ENCODE peak calls at places on chromosomes 6 and 20, in six cellular contexts. S is SK-N-SH, D is HepG2, W is A549, I is H1, K is K562. M is an unnamed sample.

GRCh38 chr6:144418969-144419545 is 133.9 kb downstream of the UTRN start:
- DNase-seq in I (no peak), K (no peak), D (no peak), W (no peak), S (no peak), M (no peak)

GRCh38 chr6:85945454-85946185 is 302.9 kb upstream of the SYNCRIP start:
- DNase-seq in D (no peak), W (no peak), I (no peak), S (no peak), K (no peak), M (no peak)

GRCh38 chr6:149867876-149868640 is 3.9 kb upstream of the LRP11 start:
- DNase-seq in K (peak; percentile 82), S (no peak), D (peak; percentile 59), W (no peak), I (no peak), M (no peak)

GRCh38 chr20:51064160-51064559 is 41.3 kb upstream of the KCNG1 start:
- DNase-seq in S (no peak), W (no peak), K (no peak), I (no peak), D (no peak), M (no peak)

GRCh38 chr6:31659649-31660223 is 842 bp downstream of the C6orf47 start:
- DNase-seq in I (no peak), K (peak; percentile 59), W (no peak), D (no peak), S (no peak), M (no peak)

GRCh38 chr6:14165091-14165490 is 47.5 kb downstream of the CD83 start:
- DNase-seq in S (no peak), W (no peak), I (no peak), K (no peak), D (no peak), M (no peak)

GRCh38 chr6:81531869-81532561 is 220.5 kb downstream of the TENT5A start:
- DNase-seq in W (no peak), I (no peak), S (no peak), D (no peak), K (no peak), M (no peak)

GRCh38 chr6:7424967-7425807 is 35.6 kb downstream of the RIOK1 start:
- DNase-seq in I (no peak), D (peak; percentile 79), K (peak; percentile 39), W (peak; percentile 56), S (peak; percentile 34), M (no peak)

GRCh38 chr6:27168108-27168507 is 79.4 kb upstream of the PRSS16 start:
- DNase-seq in D (no peak), S (no peak), K (no peak), W (no peak), I (no peak), M (no peak)

GRCh38 chr20:54920491-54920890 is 445.1 kb downstream of the DOK5 start:
- DNase-seq in I (no peak), S (no peak), K (no peak), D (no peak), W (no peak), M (no peak)

GRCh38 chr6:16049178-16049577 is 79.7 kb upstream of the MYLIP start:
- DNase-seq in W (no peak), K (no peak), S (no peak), D (no peak), I (no peak), M (no peak)

GRCh38 chr20:33945391-33946079 is 48.2 kb upstream of the RALY start:
- DNase-seq in W (peak; percentile 11), I (no peak), K (no peak), D (peak; percentile 55), S (no peak), M (no peak)

GRCh38 chr6:33993653-33994052 is 152.2 kb downstream of the GRM4 start:
- DNase-seq in W (no peak), S (peak; percentile 6), I (no peak), D (no peak), K (no peak), M (no peak)

GRCh38 chr6:42434237-42434636 is 17.5 kb downstream of the TRERF1 start:
- DNase-seq in I (no peak), S (no peak), W (no peak), K (no peak), D (no peak), M (no peak)

GRCh38 chr20:14955396-14955795 is 618.0 kb upstream of the FLRT3 start:
- DNase-seq in K (no peak), S (no peak), W (peak; percentile 63), D (no peak), I (no peak), M (no peak)

GRCh38 chr20:63641792-63642517 is 11.3 kb downstream of the STMN3 start:
- DNase-seq in K (peak; percentile 97), I (no peak), D (peak; percentile 90), W (peak; percentile 89), S (peak; percentile 99), M (peak; percentile 48)

GRCh38 chr20:44886828-44887227 is 1.3 kb downstream of the YWHAB start:
- DNase-seq in S (no peak), K (no peak), D (no peak), I (no peak), W (no peak), M (no peak)

GRCh38 chr20:44885392-44886275 is at the start of gene YWHAB:
- DNase-seq in I (peak; percentile 95), K (peak; percentile 98), S (peak; percentile 98), W (peak; percentile 96), D (peak; percentile 98), M (peak; percentile 89)

GRCh38 chr20:44886276-44886671 is 769 bp downstream of the YWHAB start:
- DNase-seq in K (peak; percentile 20), W (no peak), S (no peak), D (no peak), I (no peak), M (no peak)

GRCh38 chr20:44887466-44887865 is 2.0 kb downstream of the YWHAB start:
- DNase-seq in D (no peak), S (no peak), K (no peak), I (no peak), W (no peak), M (no peak)

DNA sequence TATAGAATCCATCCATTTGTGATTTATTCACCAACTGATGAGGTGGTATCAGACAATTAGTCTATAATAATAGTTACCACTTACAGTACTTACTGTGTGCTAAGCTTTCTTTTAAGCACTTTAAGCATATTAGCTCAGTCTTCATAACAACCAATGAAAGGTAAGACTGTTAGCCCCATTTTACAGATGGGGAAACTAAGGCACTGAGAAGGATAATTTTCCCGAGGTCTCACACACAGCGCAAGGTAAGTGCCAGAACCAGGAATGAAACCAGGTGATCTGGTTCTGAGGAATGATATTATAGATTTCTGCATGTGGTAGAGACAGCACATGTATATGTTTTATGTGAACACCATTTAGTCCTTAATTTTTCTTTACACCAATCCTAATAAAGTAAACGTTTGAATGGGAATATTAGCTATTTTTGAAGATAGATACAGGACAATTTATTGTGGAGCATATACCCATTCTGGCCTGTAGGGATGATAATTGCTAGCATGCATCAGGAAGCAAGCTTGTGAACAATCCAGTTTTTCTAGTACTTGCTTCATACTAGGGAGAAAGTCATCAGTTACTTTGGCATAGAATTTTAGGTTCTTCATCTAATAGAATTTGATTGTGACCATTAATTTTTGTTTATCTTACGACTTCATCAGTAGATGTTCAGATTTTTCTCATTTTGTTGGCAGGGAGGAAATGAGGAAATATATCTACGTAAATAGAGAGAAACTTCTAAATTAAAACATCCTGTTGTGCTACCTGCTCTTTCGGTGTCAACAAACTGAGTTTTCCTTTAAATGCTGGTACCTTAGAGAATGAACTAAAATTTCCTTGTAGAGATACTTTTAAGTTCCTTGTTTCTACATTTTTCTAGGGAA is 3.0 kb downstream of the YWHAB start:
- DNase-seq in W (peak; percentile 18), D (peak; percentile 31), K (no peak), S (peak; percentile 25), I (no peak), M (no peak)
- TF ChIP-seq CHD2 in W (no peak), D (no peak), K (no peak), S (no peak), I (no peak), M (no peak)

DNA sequence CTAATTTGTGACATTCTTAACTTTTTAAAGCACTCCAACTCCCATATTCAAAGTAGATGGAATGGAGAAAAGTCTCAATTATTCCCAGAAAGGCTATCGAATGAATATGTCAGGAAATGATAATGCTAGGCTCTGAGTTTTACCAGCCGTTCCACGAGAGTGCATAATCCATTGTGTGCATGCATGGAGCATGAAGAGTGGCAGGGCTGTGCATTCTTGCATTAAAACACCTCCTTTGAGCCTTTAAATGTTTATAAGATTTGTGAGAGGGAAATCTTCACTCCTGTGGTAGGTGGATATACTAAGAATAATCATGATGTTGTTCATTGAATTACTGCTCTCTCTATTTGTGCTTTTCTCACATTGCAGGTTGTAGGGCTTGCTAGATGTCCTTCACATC is 178.3 kb downstream of the CARMIL1 start:
- DNase-seq in D (no peak), K (no peak), W (no peak), I (no peak), S (no peak), M (no peak)
- TF ChIP-seq CHD2 in D (no peak), K (no peak), W (no peak), I (no peak), S (no peak), M (no peak)

DNA sequence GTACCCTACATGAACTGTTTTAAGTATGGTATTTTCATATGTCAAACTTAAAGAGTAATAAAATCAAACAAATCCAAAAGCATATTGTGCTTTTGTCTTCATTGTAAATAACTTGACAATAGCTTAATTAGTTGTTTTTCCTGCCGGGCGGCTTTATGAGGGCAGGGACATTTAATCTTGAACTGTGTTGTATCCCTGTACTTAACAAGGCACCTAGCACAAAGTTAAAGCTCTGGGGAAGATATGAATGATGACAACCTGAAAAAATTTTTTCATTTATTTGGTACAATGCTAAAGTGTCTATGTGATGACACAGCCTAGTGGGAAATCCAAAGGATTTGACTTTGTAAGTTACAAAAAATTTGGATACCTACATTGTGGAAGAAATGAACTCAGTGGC is 502 bp upstream of the HACE1 start:
- DNase-seq in I (no peak), D (no peak), S (no peak), K (no peak), W (no peak), M (no peak)
- TF ChIP-seq CHD2 in I (no peak), D (no peak), S (no peak), K (no peak), W (no peak), M (no peak)

GRCh38 chr6:170298688-170299087 is 7.8 kb upstream of the DLL1 start:
- DNase-seq in S (no peak), I (no peak), D (no peak), W (no peak), K (no peak), M (no peak)

GRCh38 chr6:170297577-170298330 is 6.9 kb upstream of the DLL1 start:
- DNase-seq in S (no peak), K (no peak), D (no peak), I (no peak), W (no peak), M (no peak)

GRCh38 chr6:170295519-170296422 is 4.9 kb upstream of the DLL1 start:
- DNase-seq in I (peak; percentile 74), D (no peak), W (no peak), K (peak; percentile 49), S (peak; percentile 78), M (no peak)

GRCh38 chr6:170296423-170296745 is 5.5 kb upstream of the DLL1 start:
- DNase-seq in W (no peak), K (no peak), I (no peak), D (no peak), S (peak; percentile 60), M (no peak)

GRCh38 chr6:170296746-170297576 is 6.1 kb upstream of the DLL1 start:
- DNase-seq in I (no peak), S (peak; percentile 25), D (no peak), K (no peak), W (no peak), M (no peak)
- TF ChIP-seq CHD2 in I (no peak), S (no peak), D (no peak), K (no peak), W (no peak), M (no peak)

GRCh38 chr20:47187450-47188195 is 168.9 kb downstream of the ZMYND8 start:
- DNase-seq in D (no peak), I (no peak), K (no peak), S (no peak), W (no peak), M (no peak)
- TF ChIP-seq CHD2 in D (no peak), I (no peak), K (no peak), S (no peak), W (no peak), M (no peak)